ENCODE peak calls at places on chromosome 9, in six cellular contexts. One of them, this sample, is unnamed.

GRCh38 chr9:110197330-110198187 is 10.4 kb downstream of the C9orf152 start:
- DNase-seq in GM04503: no peak
- DNase-seq in NCI-H345: no peak
- DNase-seq in esophagus squamous epithelium: no peak
- DNase-seq in erythroblast: no peak
- DNase-seq in H7: peak
- DNase-seq in this sample: no peak

GRCh38 chr9:131395027-131395744 is 1.3 kb downstream of the PRRC2B start:
- DNase-seq in GM04503: no peak
- DNase-seq in NCI-H345: no peak
- DNase-seq in esophagus squamous epithelium: no peak
- DNase-seq in erythroblast: peak
- DNase-seq in H7: peak
- DNase-seq in this sample: no peak

GRCh38 chr9:13716620-13717019 is 437.1 kb upstream of the MPDZ start:
- DNase-seq in GM04503: no peak
- DNase-seq in NCI-H345: no peak
- DNase-seq in esophagus squamous epithelium: no peak
- DNase-seq in erythroblast: no peak
- DNase-seq in H7: no peak
- DNase-seq in this sample: no peak

GRCh38 chr9:87599901-87600610 is 102.4 kb downstream of the DAPK1 start:
- DNase-seq in GM04503: peak
- DNase-seq in NCI-H345: no peak
- DNase-seq in esophagus squamous epithelium: no peak
- DNase-seq in erythroblast: no peak
- DNase-seq in H7: no peak
- DNase-seq in this sample: no peak

GRCh38 chr9:136900556-136900955 is 14.2 kb downstream of the TRAF2 start:
- DNase-seq in GM04503: no peak
- DNase-seq in NCI-H345: no peak
- DNase-seq in esophagus squamous epithelium: no peak
- DNase-seq in erythroblast: no peak
- DNase-seq in H7: no peak
- DNase-seq in this sample: no peak

GRCh38 chr9:109107402-109108240 is 12.1 kb downstream of the TMEM245 start:
- DNase-seq in GM04503: no peak
- DNase-seq in NCI-H345: no peak
- DNase-seq in esophagus squamous epithelium: no peak
- DNase-seq in erythroblast: peak
- DNase-seq in H7: no peak
- DNase-seq in this sample: no peak

GRCh38 chr9:78707481-78707977 is 410.6 kb downstream of the PSAT1 start:
- DNase-seq in GM04503: peak
- DNase-seq in NCI-H345: no peak
- DNase-seq in esophagus squamous epithelium: no peak
- DNase-seq in erythroblast: no peak
- DNase-seq in H7: no peak
- DNase-seq in this sample: no peak

GRCh38 chr9:78813602-78814180 is 516.8 kb downstream of the PSAT1 start:
- DNase-seq in GM04503: no peak
- DNase-seq in NCI-H345: no peak
- DNase-seq in esophagus squamous epithelium: no peak
- DNase-seq in erythroblast: no peak
- DNase-seq in H7: no peak
- DNase-seq in this sample: no peak

GRCh38 chr9:81999806-82000205 is 11.2 kb downstream of the SPATA31D1 start:
- DNase-seq in GM04503: no peak
- DNase-seq in NCI-H345: no peak
- DNase-seq in esophagus squamous epithelium: no peak
- DNase-seq in erythroblast: no peak
- DNase-seq in H7: no peak
- DNase-seq in this sample: no peak

GRCh38 chr9:137217276-137218211 is 4.5 kb downstream of the RNF208 start:
- DNase-seq in GM04503: no peak
- DNase-seq in NCI-H345: no peak
- DNase-seq in esophagus squamous epithelium: no peak
- DNase-seq in erythroblast: no peak
- DNase-seq in H7: peak
- DNase-seq in this sample: no peak

GRCh38 chr9:5435912-5436311 is 1.8 kb downstream of the PLGRKT start:
- DNase-seq in GM04503: no peak
- DNase-seq in NCI-H345: peak
- DNase-seq in esophagus squamous epithelium: no peak
- DNase-seq in erythroblast: peak
- DNase-seq in H7: no peak
- DNase-seq in this sample: no peak

GRCh38 chr9:106074006-106074405 is 379.7 kb downstream of the TMEM38B start:
- DNase-seq in GM04503: no peak
- DNase-seq in NCI-H345: no peak
- DNase-seq in esophagus squamous epithelium: no peak
- DNase-seq in erythroblast: no peak
- DNase-seq in H7: no peak
- DNase-seq in this sample: no peak

GRCh38 chr9:69190086-69190865 is 16.2 kb downstream of the TJP2 start:
- DNase-seq in GM04503: no peak
- DNase-seq in NCI-H345: peak
- DNase-seq in esophagus squamous epithelium: no peak
- DNase-seq in erythroblast: no peak
- DNase-seq in H7: no peak
- DNase-seq in this sample: no peak

GRCh38 chr9:102922526-102922925 is 72.6 kb upstream of the CYLC2 start:
- DNase-seq in GM04503: no peak
- DNase-seq in NCI-H345: no peak
- DNase-seq in esophagus squamous epithelium: no peak
- DNase-seq in erythroblast: no peak
- DNase-seq in H7: no peak
- DNase-seq in this sample: no peak

GRCh38 chr9:734831-735511 is 106.5 kb upstream of the DMRT1 start:
- DNase-seq in GM04503: peak
- DNase-seq in NCI-H345: no peak
- DNase-seq in esophagus squamous epithelium: no peak
- DNase-seq in erythroblast: no peak
- DNase-seq in H7: no peak
- DNase-seq in this sample: peak

GRCh38 chr9:98442114-98442513 is 186.7 kb upstream of the TBC1D2 start:
- DNase-seq in GM04503: no peak
- DNase-seq in NCI-H345: no peak
- DNase-seq in esophagus squamous epithelium: no peak
- DNase-seq in erythroblast: no peak
- DNase-seq in H7: peak
- DNase-seq in this sample: no peak

GRCh38 chr9:76866689-76867088 is 39.2 kb downstream of the PRUNE2 start:
- DNase-seq in GM04503: peak
- DNase-seq in NCI-H345: no peak
- DNase-seq in esophagus squamous epithelium: no peak
- DNase-seq in erythroblast: no peak
- DNase-seq in H7: peak
- DNase-seq in this sample: no peak

GRCh38 chr9:18947772-18948391 is 85.1 kb downstream of the SAXO1 start:
- DNase-seq in GM04503: no peak
- DNase-seq in NCI-H345: peak
- DNase-seq in esophagus squamous epithelium: no peak
- DNase-seq in erythroblast: no peak
- DNase-seq in H7: no peak
- DNase-seq in this sample: no peak

GRCh38 chr9:91740713-91741112 is 209.3 kb downstream of the ROR2 start:
- DNase-seq in GM04503: no peak
- DNase-seq in NCI-H345: no peak
- DNase-seq in esophagus squamous epithelium: no peak
- DNase-seq in erythroblast: no peak
- DNase-seq in H7: no peak
- DNase-seq in this sample: no peak

GRCh38 chr9:94881946-94882345 is 155.4 kb downstream of the AOPEP start:
- DNase-seq in GM04503: no peak
- DNase-seq in NCI-H345: no peak
- DNase-seq in esophagus squamous epithelium: no peak
- DNase-seq in erythroblast: no peak
- DNase-seq in H7: no peak
- DNase-seq in this sample: no peak

This sample was measured in caudate nucleus.